ENCODE peak calls at places on chromosomes 7 and 10, in six cellular contexts. L, A, V, S, Q and I are unnamed samples.

GRCh38 chr7:134885967-134886352 is 100.3 kb upstream of the AGBL3 start:
- DNase-seq in L (no peak), Q (no peak), S (no peak), V (no peak), A (no peak), I (no peak)

GRCh38 chr10:129466703-129467345 is at the start of gene MGMT:
- DNase-seq in A (peak), S (peak), V (peak), L (peak), Q (peak), I (peak)

GRCh38 chr10:104052351-104052885 is 33.3 kb downstream of the COL17A1 start:
- DNase-seq in Q (no peak), S (no peak), V (no peak), A (no peak), L (no peak), I (no peak)

GRCh38 chr7:85681241-85681640 is 494.4 kb upstream of the SEMA3D start:
- DNase-seq in L (no peak), A (no peak), Q (no peak), S (no peak), V (no peak), I (no peak)

GRCh38 chr7:100951888-100952560 is 2.7 kb downstream of the MUC3A start:
- DNase-seq in V (peak), L (no peak), S (peak), Q (no peak), A (no peak), I (no peak)

GRCh38 chr7:82615527-82615926 is 171.9 kb upstream of the CACNA2D1 start:
- DNase-seq in L (no peak), S (no peak), A (no peak), Q (no peak), V (no peak), I (no peak)

GRCh38 chr10:12358863-12359647 is 9.7 kb downstream of the CAMK1D start:
- DNase-seq in Q (no peak), V (no peak), A (no peak), L (no peak), S (peak), I (no peak)

GRCh38 chr7:142870147-142870559 is 15.3 kb downstream of the EPHB6 start:
- DNase-seq in V (no peak), A (no peak), Q (no peak), S (no peak), L (no peak), I (peak)

GRCh38 chr7:107631588-107631987 is 29.0 kb upstream of the SLC26A4 start:
- DNase-seq in A (no peak), L (no peak), V (no peak), S (no peak), Q (no peak), I (no peak)

GRCh38 chr10:123475466-123475865 is 190.7 kb upstream of the GPR26 start:
- DNase-seq in A (no peak), V (no peak), Q (no peak), L (no peak), S (no peak), I (no peak)